ENCODE peak calls at places on chromosomes 16 and 17, in seven cellular contexts. W is uterus, U is Caco-2, N is mucosa of descending colon, M is H1, J is neural progenitor cell, Z is adrenal gland. C is an unnamed sample.

GRCh38 chr17:22506231-22506630 is 813.9 kb downstream of the KCNJ18 start:
- DNase-seq in W (no peak), U (no peak), M (no peak), Z (no peak), N (no peak), J (no peak), C (no peak)

GRCh38 chr16:4358831-4359561 is 7.9 kb upstream of the PAM16 start:
- DNase-seq in M (no peak), Z (no peak), W (peak; percentile 75), J (peak; percentile 88), N (peak; percentile 73), U (peak; percentile 80), C (peak; percentile 38)

GRCh38 chr16:3674513-3675295 is 20.2 kb downstream of the DNASE1 start:
- DNase-seq in J (peak; percentile 11), Z (no peak), W (no peak), N (no peak), U (no peak), M (no peak), C (no peak)

GRCh38 chr17:4980644-4981216 is 6.7 kb downstream of the CAMTA2 start:
- DNase-seq in W (no peak), J (peak; percentile 85), Z (no peak), U (peak; percentile 55), M (no peak), N (no peak), C (peak; percentile 63)

GRCh38 chr16:64051826-64052225 is 1070.0 kb downstream of the CDH11 start:
- DNase-seq in N (no peak), U (peak; percentile 13), W (no peak), J (peak; percentile 42), Z (no peak), M (no peak), C (peak; percentile 14)

GRCh38 chr17:17139972-17140589 is 66.1 kb downstream of the PLD6 start:
- DNase-seq in Z (no peak), M (no peak), J (no peak), N (no peak), W (no peak), U (no peak), C (no peak)

GRCh38 chr16:88320947-88321634 is 61.7 kb upstream of the ZNF469 start:
- DNase-seq in Z (no peak), J (no peak), U (peak; percentile 24), N (no peak), M (no peak), W (no peak), C (no peak)

GRCh38 chr17:40540448-40540847 is 24.8 kb downstream of the CCR7 start:
- DNase-seq in J (no peak), U (no peak), N (peak; percentile 29), W (peak; percentile 17), Z (peak; percentile 14), M (no peak), C (no peak)

GRCh38 chr16:48366165-48367093 is 18.8 kb downstream of the SIAH1 start:
- DNase-seq in W (peak; percentile 29), M (no peak), Z (peak; percentile 53), U (peak; percentile 70), N (no peak), J (peak; percentile 62), C (peak; percentile 79)

GRCh38 chr16:7839568-7839967 is 506.9 kb downstream of the RBFOX1 start:
- DNase-seq in N (no peak), Z (no peak), J (peak; percentile 55), U (no peak), M (no peak), W (no peak), C (no peak)

GRCh38 chr17:44503080-44503842 is at the start of gene GPATCH8:
- DNase-seq in J (peak; percentile 98), Z (peak; percentile 92), W (peak; percentile 93), M (peak; percentile 88), N (peak; percentile 98), U (peak; percentile 99), C (peak; percentile 94)

GRCh38 chr17:7177954-7178477 is 1.2 kb downstream of the ASGR1 start:
- DNase-seq in Z (no peak), J (peak; percentile 51), W (no peak), N (no peak), U (peak; percentile 42), M (no peak), C (peak; percentile 21)

GRCh38 chr16:51305337-51305736 is 154.3 kb upstream of the SALL1 start:
- DNase-seq in Z (no peak), J (no peak), N (no peak), M (no peak), W (no peak), U (no peak), C (no peak)

GRCh38 chr17:81341347-81342061 is 46.4 kb upstream of the SLC38A10 start:
- DNase-seq in M (no peak), U (peak; percentile 53), Z (no peak), J (peak; percentile 58), N (peak; percentile 56), W (no peak), C (no peak)

GRCh38 chr17:81340606-81341346 is 45.7 kb upstream of the SLC38A10 start:
- DNase-seq in J (no peak), N (peak; percentile 48), M (no peak), W (no peak), Z (peak; percentile 61), U (peak; percentile 68), C (no peak)

GRCh38 chr17:81342700-81343070 is 47.6 kb upstream of the SLC38A10 start:
- DNase-seq in J (peak; percentile 81), W (no peak), M (no peak), U (peak; percentile 56), Z (no peak), N (peak; percentile 50), C (no peak)

GRCh38 chr17:81339502-81340296 is 44.6 kb upstream of the SLC38A10 start:
- DNase-seq in J (peak; percentile 61), N (peak; percentile 68), M (no peak), U (peak; percentile 95), W (no peak), Z (no peak), C (peak; percentile 70)

GRCh38 chr17:81342062-81342699 is 47.1 kb upstream of the SLC38A10 start:
- DNase-seq in W (no peak), Z (no peak), J (no peak), U (no peak), M (no peak), N (no peak), C (no peak)
- H3K4me1 ChIP-seq in W (peaks cover 22% of the 10 kb centered on the region), Z (peaks cover 45% of the 10 kb centered on the region), J (peaks cover 39% of the 10 kb centered on the region), U (peaks cover 38% of the 10 kb centered on the region), M (peaks cover 47% of the 10 kb centered on the region), N (peaks cover 38% of the 10 kb centered on the region), C (peaks cover 5% of the 10 kb centered on the region)

DNA sequence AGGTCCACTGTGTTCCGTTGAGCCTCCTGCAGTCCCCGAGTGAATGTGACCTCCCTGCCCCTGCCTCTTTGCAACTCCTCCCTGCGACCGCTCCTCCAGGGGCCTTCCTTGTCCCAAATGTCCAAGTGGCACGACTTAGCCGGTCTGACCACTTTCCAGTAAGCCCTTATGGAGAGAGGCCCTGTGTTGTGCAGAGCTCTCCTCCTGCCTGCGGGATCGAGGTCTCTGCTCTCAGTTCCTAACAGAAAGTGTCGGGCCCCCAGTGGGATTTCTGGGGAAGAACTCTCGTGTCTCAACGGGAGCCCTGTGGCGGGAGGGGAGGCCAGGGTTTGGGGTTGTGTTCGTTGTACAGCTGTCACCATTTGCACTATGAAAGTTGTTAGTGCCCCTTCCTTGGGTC is 234.3 kb downstream of the SEC14L1 start:
- DNase-seq in M (no peak), Z (no peak), W (no peak), N (no peak), U (no peak), J (peak; percentile 35), C (no peak)
- H3K4me3 ChIP-seq in M (no peak overlapping the region), Z (peak overlapping the region; percentile 51), W (peak overlapping the region; percentile 72), N (no peak overlapping the region), U (no peak overlapping the region), J (peak overlapping the region; percentile 97), C (peak overlapping the region; percentile 72)

DNA sequence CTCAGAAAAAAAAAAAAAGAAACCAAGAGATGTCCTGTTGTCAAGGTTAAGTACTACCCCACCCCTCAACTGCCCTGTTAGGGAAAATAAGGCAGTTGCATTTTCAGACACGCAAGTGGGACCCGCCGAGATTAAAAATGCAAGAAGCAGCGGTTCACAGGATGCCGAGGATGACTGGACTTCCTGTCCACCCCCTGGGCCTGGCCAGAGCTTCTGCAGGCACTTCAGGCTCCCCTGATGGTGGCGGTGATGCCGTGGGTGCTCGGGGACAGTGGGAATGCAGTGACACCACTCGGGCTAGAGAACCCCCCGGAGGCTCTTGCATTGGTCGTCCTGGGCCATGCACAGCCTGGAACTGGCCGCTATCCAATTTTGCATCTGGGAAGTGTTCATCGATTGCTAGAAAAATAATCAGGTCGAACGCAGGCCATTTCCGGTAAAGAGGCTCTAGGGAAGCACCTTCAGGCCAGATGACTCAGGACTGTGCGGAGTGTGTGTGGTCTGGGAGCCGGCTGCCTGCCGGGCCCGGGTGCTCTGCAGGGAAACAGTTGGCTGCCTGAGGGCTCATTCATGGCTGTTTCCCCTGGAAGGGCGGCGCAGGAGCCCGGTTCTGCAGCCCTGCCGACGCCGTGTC is 13.4 kb upstream of the CRISPLD2 start:
- DNase-seq in N (peak; percentile 33), W (no peak), U (no peak), M (no peak), J (no peak), Z (peak; percentile 35), C (no peak)
- H3K4me1 ChIP-seq in N (no peaks in the 10 kb centered on the region), W (no peaks in the 10 kb centered on the region), U (no peaks in the 10 kb centered on the region), M (no peaks in the 10 kb centered on the region), J (no peaks in the 10 kb centered on the region), Z (no peaks in the 10 kb centered on the region), C (no peaks in the 10 kb centered on the region)

GRCh38 chr17:45783593-45784292 is 377 bp upstream of the CRHR1 start:
- DNase-seq in U (peak; percentile 30), W (peak; percentile 76), Z (no peak), M (no peak), N (no peak), J (peak; percentile 86), C (no peak)

GRCh38 chr17:45784293-45784582 is at the start of gene CRHR1:
- DNase-seq in J (peak; percentile 58), W (no peak), M (no peak), Z (no peak), U (no peak), N (no peak), C (no peak)

GRCh38 chr17:45785373-45786193 is 1.5 kb downstream of the CRHR1 start:
- DNase-seq in W (no peak), U (no peak), J (peak; percentile 65), M (no peak), Z (no peak), N (no peak), C (no peak)

GRCh38 chr17:45786349-45786748 is 2.2 kb downstream of the CRHR1 start:
- DNase-seq in M (no peak), Z (no peak), N (no peak), J (no peak), U (no peak), W (no peak), C (no peak)

DNA sequence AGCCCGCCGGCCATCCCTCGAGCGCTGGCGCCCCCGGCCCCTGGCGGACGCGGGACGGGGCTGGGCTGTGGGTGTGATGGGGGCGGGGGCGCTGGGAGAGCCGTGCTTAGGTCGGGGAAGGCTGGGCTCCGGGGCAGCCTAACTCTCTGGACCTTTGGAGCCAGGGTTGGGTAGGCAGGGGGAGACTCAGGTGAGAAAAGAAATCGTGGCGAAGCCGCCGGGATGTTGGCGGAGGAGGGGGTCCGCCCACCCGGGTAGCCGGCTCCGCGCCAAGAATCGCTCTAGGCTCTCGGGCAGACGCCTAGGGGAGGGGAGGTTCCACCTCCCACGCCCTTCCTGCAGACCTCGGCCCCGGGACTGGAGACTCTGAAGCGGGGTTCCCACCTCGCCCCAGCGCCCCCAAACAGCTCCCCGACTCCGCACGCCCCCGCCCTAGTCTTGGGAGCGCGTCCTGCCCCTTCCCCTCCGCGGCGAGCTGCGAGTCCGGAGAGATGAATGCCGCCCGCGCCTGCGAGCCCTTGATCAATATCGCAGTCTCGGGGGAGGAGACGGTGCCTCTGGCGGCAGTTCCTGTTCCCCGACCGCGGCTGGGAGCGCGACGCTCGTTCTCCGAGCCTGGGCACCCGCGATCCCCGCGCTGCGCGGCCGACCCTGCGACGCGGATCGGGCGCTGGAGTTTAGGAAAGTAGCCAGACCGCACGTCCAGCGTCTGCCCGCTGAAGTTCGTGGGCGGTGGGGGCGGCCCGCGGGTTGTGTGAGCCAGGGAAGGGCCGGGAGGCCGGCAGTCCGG is 658 bp downstream of the CRHR1 start:
- DNase-seq in U (peak; percentile 47), W (peak; percentile 40), Z (peak; percentile 29), N (peak; percentile 27), M (no peak), J (peak; percentile 79), C (peak; percentile 40)
- H3K4me3 ChIP-seq in U (peak overlapping the region; percentile 36), W (peak overlapping the region; percentile 45), Z (no peak overlapping the region), N (no peak overlapping the region), M (peak overlapping the region; percentile 48), J (peak overlapping the region; percentile 80), C (peak overlapping the region; percentile 24)